ENCODE peak calls at places on chromosomes 1 and 21, in six cellular contexts. G is astrocyte, M is hepatocyte, E is fibroblast of lung, V is neural progenitor cell, H is breast epithelium. T is an unnamed sample.
A peak's percentile ranks its signal among the peaks of the same experiment; 100 is the strongest.

GRCh38 chr1:165376041-165376810 is 19.7 kb upstream of the LMX1A start:
- DNase-seq in H (peak; percentile 86), E (peak; percentile 85), G (peak; percentile 85), V (peak; percentile 93), M (peak; percentile 87), T (no peak)

GRCh38 chr1:206068314-206068713 is 15.3 kb downstream of the RHEX start:
- DNase-seq in G (no peak), E (no peak), H (no peak), V (no peak), M (no peak), T (no peak)

GRCh38 chr1:92797961-92798360 is 13.1 kb upstream of the EVI5 start:
- DNase-seq in H (no peak), G (peak; percentile 89), V (no peak), E (no peak), M (no peak), T (no peak)

GRCh38 chr1:214510914-214511638 is 40.3 kb downstream of the PTPN14 start:
- DNase-seq in V (no peak), M (no peak), H (no peak), G (no peak), E (no peak), T (no peak)

GRCh38 chr1:45246760-45247159 is 40.4 kb upstream of the ZSWIM5 start:
- DNase-seq in M (peak; percentile 43), G (peak; percentile 77), H (no peak), V (no peak), E (peak; percentile 66), T (no peak)

GRCh38 chr1:218642033-218642954 is 297.2 kb downstream of the TGFB2 start:
- DNase-seq in M (no peak), V (no peak), H (no peak), G (no peak), E (peak; percentile 72), T (no peak)

GRCh38 chr1:74286414-74286813 is 51.2 kb downstream of the TNNI3K start:
- DNase-seq in H (no peak), E (no peak), V (no peak), M (no peak), G (no peak), T (no peak)

GRCh38 chr1:40389234-40389815 is 15.8 kb downstream of the SMAP2 start:
- DNase-seq in G (no peak), E (no peak), M (no peak), H (no peak), V (no peak), T (peak; percentile 40)

GRCh38 chr1:107964397-107965111 is 426 bp downstream of the VAV3 start:
- DNase-seq in G (peak; percentile 14), H (no peak), E (peak; percentile 28), M (peak; percentile 28), V (peak; percentile 44), T (peak; percentile 7)

GRCh38 chr1:97581614-97582051 is 339.2 kb downstream of the DPYD start:
- DNase-seq in G (peak; percentile 68), H (no peak), M (no peak), E (no peak), V (peak; percentile 7), T (no peak)

GRCh38 chr1:64043976-64044375 is 159.4 kb upstream of the UBE2U start:
- DNase-seq in M (no peak), G (peak; percentile 81), V (peak; percentile 45), E (peak; percentile 91), H (no peak), T (no peak)

GRCh38 chr1:166915941-166916340 is 39.9 kb upstream of the TADA1 start:
- DNase-seq in H (no peak), G (peak; percentile 26), M (no peak), E (no peak), V (peak; percentile 7), T (no peak)

GRCh38 chr1:203593723-203594122 is 32.9 kb upstream of the ATP2B4 start:
- DNase-seq in G (no peak), H (no peak), V (no peak), E (peak; percentile 32), M (peak; percentile 46), T (peak; percentile 78)

GRCh38 chr21:7917729-7918128 is 2603.7 kb upstream of the TPTE start:
- DNase-seq in H (no peak), V (no peak), M (peak; percentile 28), G (no peak), E (peak; percentile 21), T (no peak)

GRCh38 chr1:96843601-96844000 is 122.0 kb downstream of the PTBP2 start:
- DNase-seq in M (no peak), H (no peak), V (no peak), G (no peak), E (no peak), T (no peak)

GRCh38 chr1:2446394-2446793 is 29.7 kb upstream of the PLCH2 start:
- DNase-seq in V (peak; percentile 94), M (no peak), E (no peak), H (no peak), G (no peak), T (no peak)

GRCh38 chr1:2445823-2446215 is 30.3 kb upstream of the PLCH2 start:
- DNase-seq in G (no peak), H (no peak), V (no peak), M (no peak), E (no peak), T (no peak)

GRCh38 chr1:2444138-2444591 is 31.8 kb upstream of the PEX10 start:
- DNase-seq in H (no peak), G (no peak), V (no peak), M (no peak), E (no peak), T (no peak)

GRCh38 chr1:2446861-2447260 is 29.2 kb upstream of the PLCH2 start:
- DNase-seq in M (no peak), H (no peak), V (no peak), E (no peak), G (no peak), T (no peak)

DNA sequence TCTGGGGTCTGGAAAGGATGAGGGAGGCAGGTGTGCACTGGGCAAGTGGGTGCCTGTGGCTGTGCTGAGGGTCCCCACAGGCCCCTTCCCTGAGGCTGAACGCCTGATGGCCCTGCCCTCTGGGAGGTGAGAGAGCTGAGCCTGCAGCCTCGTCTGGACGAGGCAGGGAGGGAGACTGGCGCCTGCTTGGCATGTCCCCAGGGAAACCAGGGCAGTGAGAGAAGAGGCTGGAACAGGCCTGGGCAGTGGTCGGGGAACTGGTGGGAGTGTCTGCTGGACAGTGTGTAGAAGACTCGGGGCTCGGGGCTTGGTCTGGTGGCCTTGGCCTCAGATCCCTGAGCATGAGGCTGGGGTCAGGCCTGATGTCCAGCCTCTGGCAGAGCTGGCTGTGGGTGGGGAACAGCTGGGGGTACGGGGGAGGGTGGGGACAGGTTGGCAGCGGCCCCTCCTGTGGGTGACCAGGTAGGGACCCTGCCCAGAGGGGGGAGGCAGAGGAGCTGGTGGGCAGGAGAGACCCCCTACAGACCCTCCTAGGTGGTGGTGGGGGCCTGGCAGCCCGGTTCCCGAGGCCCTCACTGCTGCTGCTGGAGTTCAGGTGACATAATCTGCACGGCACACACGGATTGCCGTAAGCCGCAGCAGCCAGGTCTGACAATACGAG is 30.8 kb upstream of the PLCH2 start:
- DNase-seq in V (no peak), M (no peak), H (no peak), G (no peak), E (no peak), T (no peak)
- H3K4me3 ChIP-seq in V (no peak overlapping the region), M (no peak overlapping the region), H (no peak overlapping the region), G (no peak overlapping the region), E (no peak overlapping the region), T (no peak overlapping the region)

DNA sequence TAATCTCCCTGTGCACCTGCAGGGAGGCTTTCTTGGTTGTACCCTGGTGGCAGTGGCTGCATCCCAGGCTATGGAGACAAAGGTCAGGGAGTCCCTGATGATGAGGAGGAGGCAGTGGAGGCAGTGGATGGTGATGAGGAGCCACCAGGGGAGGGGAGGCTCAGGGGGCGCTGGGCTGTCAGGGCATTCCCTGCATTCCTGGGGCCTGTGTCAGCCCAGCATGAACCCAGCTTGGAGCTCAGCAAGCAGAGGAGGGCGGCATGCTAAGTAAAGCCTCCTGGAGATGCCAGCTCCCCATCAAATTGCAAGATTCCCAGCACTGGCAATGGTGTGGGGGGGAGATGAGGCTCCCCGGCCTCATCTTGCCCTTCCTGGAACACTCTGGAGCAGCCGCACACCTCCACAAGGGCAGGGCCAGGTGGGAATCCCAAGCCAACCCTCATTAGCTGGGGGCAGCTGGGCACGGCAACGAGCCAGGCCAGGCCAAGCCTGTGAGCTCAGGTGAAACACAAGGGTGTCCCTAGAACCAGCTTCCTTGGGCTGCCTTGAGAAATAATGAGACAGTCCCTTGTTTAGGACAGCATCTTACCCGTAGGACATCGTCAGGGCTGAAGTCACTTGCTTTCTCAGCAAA is 469.5 kb downstream of the MATN1 start:
- DNase-seq in V (peak; percentile 39), H (no peak), M (no peak), E (no peak), G (no peak), T (no peak)
- H3K27me3 ChIP-seq in V (no peaks in the 10 kb centered on the region), H (peaks cover 43% of the 10 kb centered on the region), M (peaks cover 12% of the 10 kb centered on the region), E (no peaks in the 10 kb centered on the region), G (no peaks in the 10 kb centered on the region), T (no peaks in the 10 kb centered on the region)

DNA sequence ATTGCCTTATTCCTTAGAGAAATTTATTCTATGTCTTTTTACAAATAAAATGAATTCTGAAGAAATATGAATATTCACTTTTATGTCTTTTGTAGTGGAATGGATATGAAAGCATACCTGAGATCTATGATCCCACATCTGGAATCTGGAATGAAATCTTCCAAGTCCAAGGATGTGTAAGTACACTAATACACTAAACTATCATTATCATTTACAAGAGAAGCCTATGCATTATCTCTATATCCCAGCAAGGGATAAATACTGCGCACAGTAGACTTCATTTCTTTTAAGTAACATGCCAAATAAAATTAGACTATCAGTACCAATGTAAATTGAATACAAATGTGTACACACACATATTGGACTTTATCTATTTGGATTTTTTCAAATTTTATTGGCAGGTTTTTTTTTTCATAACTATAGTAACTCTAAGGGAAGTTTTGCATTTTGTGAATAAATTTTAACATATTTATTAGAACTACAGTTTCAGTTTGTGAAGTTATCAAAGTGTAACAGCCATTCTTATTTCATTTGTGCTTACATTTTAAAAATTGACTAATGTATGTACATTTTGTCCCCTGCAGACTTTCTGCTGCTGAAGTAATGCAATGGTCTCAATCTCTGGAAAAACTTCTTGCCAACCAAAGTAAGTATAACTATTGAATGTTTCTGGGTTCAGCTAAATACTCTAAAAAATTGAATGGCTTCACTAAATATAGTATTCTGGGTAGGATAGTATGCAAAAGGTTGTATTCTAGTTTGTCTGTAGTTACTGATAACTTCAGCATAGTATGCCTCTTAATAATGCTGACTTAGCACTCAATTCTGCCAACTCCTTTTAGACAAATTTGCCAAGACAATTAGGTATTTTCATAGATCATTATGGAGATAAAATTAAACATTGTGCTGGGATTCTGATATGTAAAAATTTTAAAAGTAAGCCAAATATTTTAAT is 894 bp downstream of the RGS1 start:
- DNase-seq in H (no peak), E (no peak), G (no peak), V (no peak), M (no peak), T (no peak)
- H3K36me3 ChIP-seq in H (no peaks in the 10 kb centered on the region), E (no peaks in the 10 kb centered on the region), G (no peaks in the 10 kb centered on the region), V (no peaks in the 10 kb centered on the region), M (no peaks in the 10 kb centered on the region), T (no peaks in the 10 kb centered on the region)

GRCh38 chr1:8239039-8239305 is 78.9 kb upstream of the SLC45A1 start:
- DNase-seq in E (peak; percentile 76), G (peak; percentile 46), V (no peak), M (no peak), H (peak; percentile 85), T (no peak)

GRCh38 chr1:8241417-8242014 is 76.4 kb upstream of the SLC45A1 start:
- DNase-seq in V (no peak), G (no peak), E (no peak), M (peak; percentile 46), H (no peak), T (no peak)

GRCh38 chr1:8239306-8240023 is 78.4 kb upstream of the SLC45A1 start:
- DNase-seq in M (peak; percentile 55), E (peak; percentile 46), V (peak; percentile 82), H (no peak), G (peak; percentile 70), T (no peak)

GRCh38 chr1:8242498-8242897 is 75.4 kb upstream of the SLC45A1 start:
- DNase-seq in G (no peak), M (no peak), E (no peak), H (no peak), V (no peak), T (no peak)

GRCh38 chr1:8238141-8239038 is 79.5 kb upstream of the SLC45A1 start:
- DNase-seq in H (no peak), V (no peak), E (peak; percentile 91), M (no peak), G (peak; percentile 98), T (no peak)
- H3K4me3 ChIP-seq in H (no peak overlapping the region), V (no peak overlapping the region), E (peak overlapping the region; percentile 4), M (no peak overlapping the region), G (no peak overlapping the region), T (no peak overlapping the region)